ENCODE peak calls at places on chromosomes 6 and 20, in nine cellular contexts. T is caudate nucleus; Q is endothelial cell; A is NCI-H748 treated with DMSO at 0.1 percent for 48 hours; M is HFF-Myc; K is effector memory CD4-positive, alpha-beta T cell; V is posterior cingulate gyrus; F is left ventricle myocardium inferior; L is AG20443. R is an unnamed sample.

GRCh38 chr6:16180696-16181428 is 52.0 kb downstream of the MYLIP start:
- DNase-seq in T (no peak), Q (no peak), A (no peak), M (no peak), K (no peak), V (no peak), F (no peak), L (no peak), R (no peak)

GRCh38 chr20:35839891-35840290 is 68.1 kb downstream of the PHF20 start:
- DNase-seq in T (no peak), Q (no peak), A (no peak), M (no peak), K (no peak), V (no peak), F (no peak), L (no peak), R (no peak)

GRCh38 chr6:10465633-10466499 is 51.0 kb upstream of the TFAP2A start:
- DNase-seq in T (no peak), Q (peak; percentile 70), A (peak; percentile 26), M (no peak), K (no peak), V (no peak), F (no peak), L (peak; percentile 57), R (no peak)

GRCh38 chr6:144681334-144681733 is 396.2 kb downstream of the UTRN start:
- DNase-seq in T (no peak), Q (no peak), A (no peak), M (no peak), K (no peak), V (no peak), F (no peak), L (no peak), R (no peak)

GRCh38 chr6:121505284-121505683 is 69.8 kb downstream of the GJA1 start:
- DNase-seq in T (no peak), Q (no peak), A (no peak), M (no peak), K (no peak), V (no peak), F (no peak), L (no peak), R (no peak)

GRCh38 chr6:138099832-138100231 is 7.4 kb downstream of the PERP start:
- DNase-seq in T (no peak), Q (no peak), A (no peak), M (peak; percentile 49), K (no peak), V (no peak), F (no peak), L (peak; percentile 60), R (no peak)

GRCh38 chr6:126661646-126662045 is 321.7 kb downstream of the CENPW start:
- DNase-seq in T (no peak), Q (no peak), A (no peak), M (no peak), K (no peak), V (no peak), F (no peak), L (peak; percentile 57), R (no peak)

GRCh38 chr6:162576009-162576408 is 151.6 kb downstream of the PRKN start:
- DNase-seq in T (no peak), Q (no peak), A (no peak), M (no peak), K (no peak), V (no peak), F (no peak), L (no peak), R (no peak)

GRCh38 chr6:30568245-30568644 is 3.0 kb upstream of the ABCF1 start:
- DNase-seq in T (no peak), Q (no peak), A (no peak), M (no peak), K (no peak), V (no peak), F (no peak), L (no peak), R (no peak)

GRCh38 chr6:166005846-166006592 is 161.6 kb downstream of the TBXT start:
- DNase-seq in T (peak; percentile 51), Q (no peak), A (peak; percentile 60), M (no peak), K (no peak), V (peak; percentile 70), F (peak; percentile 66), L (peak; percentile 82), R (peak; percentile 92)

GRCh38 chr20:32635764-32636163 is 38.0 kb downstream of the C20orf203 start:
- DNase-seq in T (no peak), Q (no peak), A (no peak), M (no peak), K (no peak), V (no peak), F (no peak), L (no peak), R (no peak)

GRCh38 chr6:3695065-3695830 is 56.3 kb downstream of the PXDC1 start:
- DNase-seq in T (no peak), Q (no peak), A (no peak), M (no peak), K (no peak), V (no peak), F (no peak), L (no peak), R (no peak)

GRCh38 chr6:117423754-117424153 is 2.0 kb downstream of the ROS1 start:
- DNase-seq in T (no peak), Q (no peak), A (no peak), M (no peak), K (no peak), V (no peak), F (no peak), L (no peak), R (no peak)

GRCh38 chr6:15264902-15265761 is 19.3 kb downstream of the JARID2 start:
- DNase-seq in T (peak; percentile 33), Q (no peak), A (no peak), M (no peak), K (no peak), V (peak; percentile 33), F (peak; percentile 48), L (peak; percentile 47), R (peak; percentile 90)

GRCh38 chr20:44827401-44827800 is 17.1 kb upstream of the RIMS4 start:
- DNase-seq in T (no peak), Q (no peak), A (no peak), M (no peak), K (no peak), V (no peak), F (no peak), L (no peak), R (no peak)

GRCh38 chr6:125868996-125869395 is 78.2 kb downstream of the NCOA7 start:
- DNase-seq in T (peak; percentile 5), Q (no peak), A (no peak), M (no peak), K (no peak), V (peak; percentile 34), F (peak; percentile 78), L (no peak), R (no peak)

GRCh38 chr6:48691420-48691819 is 580.4 kb upstream of the PTCHD4 start:
- DNase-seq in T (no peak), Q (no peak), A (no peak), M (no peak), K (no peak), V (no peak), F (no peak), L (no peak), R (no peak)

GRCh38 chr20:719816-720215 is 44.2 kb upstream of the SCRT2 start:
- DNase-seq in T (no peak), Q (no peak), A (no peak), M (no peak), K (no peak), V (no peak), F (no peak), L (no peak), R (no peak)

GRCh38 chr6:17291778-17292177 is 10.6 kb downstream of the RBM24 start:
- DNase-seq in T (no peak), Q (no peak), A (peak; percentile 86), M (no peak), K (no peak), V (no peak), F (no peak), L (no peak), R (no peak)

GRCh38 chr20:1920826-1921225 is 25.6 kb downstream of the SIRPA start:
- DNase-seq in T (no peak), Q (no peak), A (no peak), M (no peak), K (no peak), V (no peak), F (no peak), L (no peak), R (no peak)

GRCh38 chr20:39245685-39246311 is 283.7 kb downstream of the DHX35 start:
- DNase-seq in T (no peak), Q (no peak), A (no peak), M (no peak), K (no peak), V (no peak), F (no peak), L (no peak), R (no peak)

GRCh38 chr6:11618533-11618932 is 81.0 kb downstream of the TMEM170B start:
- DNase-seq in T (no peak), Q (peak; percentile 27), A (peak; percentile 8), M (no peak), K (no peak), V (no peak), F (no peak), L (no peak), R (no peak)

GRCh38 chr6:30150671-30151395 is 10.2 kb downstream of the TRIM10 start:
- DNase-seq in T (no peak), Q (no peak), A (no peak), M (no peak), K (no peak), V (no peak), F (no peak), L (no peak), R (no peak)

GRCh38 chr6:99746261-99746895 is 139.7 kb downstream of the PRDM13 start:
- DNase-seq in T (no peak), Q (peak; percentile 57), A (peak; percentile 89), M (peak; percentile 61), K (peak; percentile 34), V (peak; percentile 52), F (no peak), L (peak; percentile 66), R (peak; percentile 70)

GRCh38 chr20:40571625-40572024 is 117.4 kb downstream of the MAFB start:
- DNase-seq in T (no peak), Q (no peak), A (no peak), M (no peak), K (no peak), V (no peak), F (no peak), L (no peak), R (no peak)

GRCh38 chr20:24612799-24613775 is 143.7 kb downstream of the SYNDIG1 start:
- DNase-seq in T (no peak), Q (no peak), A (no peak), M (no peak), K (no peak), V (no peak), F (peak; percentile 33), L (no peak), R (no peak)

GRCh38 chr6:94270040-94270689 is 850.8 kb upstream of the EPHA7 start:
- DNase-seq in T (no peak), Q (no peak), A (no peak), M (no peak), K (no peak), V (no peak), F (no peak), L (no peak), R (no peak)

R was measured in foreskin melanocyte.